ENCODE peak calls at places on chromosome 6, in five cellular contexts. E is brain microvascular endothelial cell, J is A549, L is astrocyte, D is progenitor cell of endocrine pancreas. G is an unnamed sample.

GRCh38 chr6:26264547-26264946 is 100.5 kb upstream of the BTN3A2 start:
- DNase-seq in E (no peak), J (no peak), L (no peak), D (no peak), G (no peak)

GRCh38 chr6:90646936-90647335 is 60.1 kb upstream of the MAP3K7 start:
- DNase-seq in E (no peak), J (no peak), L (no peak), D (no peak), G (no peak)

GRCh38 chr6:56686429-56686828 is 43.7 kb upstream of the DST start:
- DNase-seq in E (no peak), J (no peak), L (no peak), D (no peak), G (no peak)

GRCh38 chr6:4322134-4322845 is 186.9 kb upstream of the ECI2 start:
- DNase-seq in E (no peak), J (no peak), L (no peak), D (no peak), G (no peak)

GRCh38 chr6:127790571-127790970 is 110.3 kb downstream of the THEMIS start:
- DNase-seq in E (no peak), J (no peak), L (no peak), D (no peak), G (no peak)

GRCh38 chr6:134374486-134374885 is 56.6 kb upstream of the SGK1 start:
- DNase-seq in E (peak), J (no peak), L (peak), D (no peak), G (no peak)

GRCh38 chr6:7939186-7939863 is 28.7 kb upstream of the TXNDC5 start:
- DNase-seq in E (no peak), J (no peak), L (no peak), D (no peak), G (no peak)

GRCh38 chr6:136889271-136890193 is 32.6 kb upstream of the SLC35D3 start:
- DNase-seq in E (no peak), J (no peak), L (no peak), D (no peak), G (no peak)

DNA sequence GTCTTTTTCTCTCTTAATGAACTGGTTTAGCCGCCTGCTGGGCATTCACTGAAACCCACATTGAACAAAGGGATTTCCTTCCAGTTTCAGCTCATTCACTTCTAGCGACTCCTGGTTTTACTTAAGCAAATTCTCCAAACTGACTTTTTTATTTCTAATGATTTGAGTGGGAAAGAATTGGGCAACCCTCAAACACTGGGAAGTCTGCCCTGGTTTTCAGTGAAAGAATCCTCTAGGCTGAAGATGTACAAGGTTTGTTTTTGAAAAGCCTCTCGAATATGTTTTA is 45.5 kb downstream of the PLAGL1 start:
- DNase-seq in E (peak), J (no peak), L (peak), D (no peak), G (no peak)
- TF ChIP-seq CTCF in E (peak), J (no peak), L (peak), D (peak), G (no peak)

DNA sequence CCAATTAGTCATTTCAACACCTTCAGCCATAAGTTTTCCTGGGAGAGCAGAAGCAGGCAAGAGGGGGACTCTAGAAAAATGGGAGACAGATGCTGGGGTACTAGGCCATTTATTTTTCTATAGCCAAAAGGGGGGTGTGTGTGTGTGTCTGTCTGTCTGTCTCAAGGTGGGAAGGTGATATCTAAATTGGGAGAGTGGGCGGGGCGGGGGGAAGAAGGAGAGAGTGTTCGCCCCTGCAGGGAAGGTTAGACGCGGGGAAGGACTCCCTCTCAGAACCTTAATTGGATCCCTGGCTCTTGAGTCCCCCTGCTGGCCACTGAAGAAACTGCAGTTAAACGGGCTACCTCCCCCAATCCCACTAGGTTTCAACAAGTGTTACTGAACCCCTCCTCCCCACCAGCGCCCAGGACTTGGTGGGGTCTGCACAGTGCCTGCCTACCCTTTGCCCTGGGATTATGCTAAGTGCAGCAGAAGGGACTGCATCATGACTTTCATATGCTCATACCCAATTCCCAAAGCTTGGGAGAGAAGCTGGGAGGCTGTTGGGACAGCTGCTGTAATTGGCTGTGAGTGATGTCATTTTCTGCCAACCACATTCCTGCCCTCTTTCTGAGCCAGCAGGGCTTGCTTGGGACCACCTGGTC is 45.8 kb downstream of the FOXP4 start:
- DNase-seq in E (peak), J (peak), L (no peak), D (peak), G (peak)
- TF ChIP-seq CTCF in E (peak), J (peak), L (peak), D (peak), G (peak)

DNA sequence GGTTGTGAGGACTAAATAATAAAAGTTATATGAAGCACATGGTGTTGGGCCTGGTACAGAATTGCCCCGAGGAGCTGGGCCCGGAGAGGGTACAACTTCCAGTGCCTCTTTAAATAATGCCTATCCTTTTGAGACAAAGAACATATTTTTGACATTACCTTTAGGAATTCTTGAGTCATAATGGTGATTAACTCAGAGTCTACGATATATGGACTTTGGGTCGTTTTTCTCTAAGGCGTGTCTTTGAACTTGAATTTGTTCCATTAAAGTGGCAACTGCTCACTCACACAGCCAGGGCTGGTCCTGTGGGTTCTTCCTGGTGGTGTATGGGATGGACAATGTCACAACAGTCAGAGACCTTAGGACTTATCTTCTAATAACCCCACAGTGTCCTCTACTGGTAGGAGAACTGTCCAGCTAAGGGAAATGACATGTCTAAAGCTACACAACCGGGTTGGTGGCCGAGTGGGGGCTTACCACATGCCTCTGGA is 106.5 kb downstream of the CDC5L start:
- DNase-seq in E (peak), J (peak), L (peak), D (no peak), G (no peak)
- TF ChIP-seq CTCF in E (peak), J (peak), L (peak), D (no peak), G (no peak)

GRCh38 chr6:68196645-68197044 is 438.4 kb upstream of the ADGRB3 start:
- DNase-seq in E (peak), J (no peak), L (peak), D (no peak), G (no peak)
- TF ChIP-seq CTCF in E (peak), J (no peak), L (peak), D (no peak), G (no peak)

GRCh38 chr6:152164957-152165356 is 357.5 kb downstream of the ESR1 start:
- DNase-seq in E (no peak), J (no peak), L (no peak), D (no peak), G (no peak)

GRCh38 chr6:152166897-152167296 is 359.4 kb downstream of the ESR1 start:
- DNase-seq in E (no peak), J (no peak), L (no peak), D (no peak), G (no peak)

GRCh38 chr6:152170313-152170701 is 362.8 kb downstream of the ESR1 start:
- DNase-seq in E (no peak), J (no peak), L (no peak), D (no peak), G (no peak)

GRCh38 chr6:152170702-152171667 is 363.5 kb downstream of the ESR1 start:
- DNase-seq in E (peak), J (no peak), L (peak), D (no peak), G (no peak)

DNA sequence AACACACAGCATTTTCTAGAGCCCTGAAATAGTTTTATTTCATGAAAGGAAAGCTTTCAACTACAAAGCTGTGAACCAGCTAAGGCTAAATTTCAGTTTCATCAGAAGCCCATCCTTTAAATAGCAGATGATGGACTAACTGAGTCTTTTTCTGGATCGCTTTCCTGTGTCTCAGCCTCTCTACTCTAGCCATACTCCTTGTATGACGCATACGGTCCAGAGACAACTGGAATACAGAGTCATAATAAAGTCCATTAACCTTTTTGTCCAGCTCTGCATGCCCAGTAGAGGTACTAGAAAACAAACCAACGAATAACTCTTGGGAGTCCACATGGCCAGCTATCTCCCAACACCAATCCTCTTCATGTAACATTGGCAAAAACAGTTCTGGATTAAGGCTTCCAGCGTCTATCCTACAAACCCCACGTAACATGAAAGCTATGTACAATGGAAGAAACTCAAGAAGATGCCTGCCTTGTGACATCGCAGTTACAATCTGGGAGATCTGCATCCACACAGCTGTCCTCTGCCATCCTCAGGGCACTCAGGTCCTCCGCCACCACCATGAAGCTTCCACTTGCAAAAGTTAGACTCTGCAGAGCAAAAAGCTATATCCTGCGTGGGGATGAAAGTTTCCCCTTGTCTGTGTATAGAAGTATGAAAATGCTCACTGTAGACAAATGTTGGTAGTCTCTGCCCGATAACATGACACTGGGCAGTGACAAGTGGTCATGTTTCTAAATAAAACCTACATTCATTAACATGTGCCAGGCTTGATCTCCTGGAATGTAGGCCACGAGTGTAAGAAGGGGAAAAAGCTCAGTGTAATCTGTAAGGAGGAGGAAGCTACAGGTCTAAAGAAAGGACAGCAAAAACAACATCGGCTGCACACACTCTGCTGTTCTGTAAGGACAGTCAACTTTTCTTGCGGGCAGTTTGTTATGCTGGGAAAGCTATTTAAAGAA is 360.4 kb downstream of the ESR1 start:
- DNase-seq in E (peak), J (no peak), L (no peak), D (no peak), G (no peak)
- TF ChIP-seq CTCF in E (no peak), J (no peak), L (no peak), D (no peak), G (no peak)

G was measured in spleen.